ENCODE peak calls at places on chromosomes 6 and 20, in ten cellular contexts. One of them, this sample, is unnamed.

GRCh38 chr6:13916230-13916944 is 8.4 kb upstream of the RNF182 start:
- DNase-seq in ovary: no peak
- DNase-seq in endodermal cell: no peak
- DNase-seq in kidney epithelial cell: no peak
- DNase-seq in IMR-90: peak; percentile 42
- DNase-seq in esophagus squamous epithelium: no peak
- DNase-seq in CD8-positive, alpha-beta T cell: no peak
- DNase-seq in left ventricle myocardium inferior: no peak
- DNase-seq in cardiac fibroblast: peak; percentile 14
- DNase-seq in pancreas: no peak
- DNase-seq in this sample: no peak

GRCh38 chr20:41599699-41600104 is 18.5 kb downstream of the CHD6 start:
- DNase-seq in pancreas: no peak
- DNase-seq in CD8-positive, alpha-beta T cell: no peak
- DNase-seq in left ventricle myocardium inferior: no peak
- DNase-seq in ovary: no peak
- DNase-seq in cardiac fibroblast: no peak
- DNase-seq in kidney epithelial cell: no peak
- DNase-seq in esophagus squamous epithelium: no peak
- DNase-seq in IMR-90: no peak
- DNase-seq in endodermal cell: no peak
- DNase-seq in this sample: no peak

GRCh38 chr6:161393839-161394364 is 120.0 kb upstream of the AGPAT4 start:
- DNase-seq in endodermal cell: peak; percentile 60
- DNase-seq in pancreas: peak; percentile 69
- DNase-seq in esophagus squamous epithelium: peak; percentile 16
- DNase-seq in CD8-positive, alpha-beta T cell: peak; percentile 56
- DNase-seq in IMR-90: peak; percentile 90
- DNase-seq in kidney epithelial cell: peak; percentile 77
- DNase-seq in ovary: no peak
- DNase-seq in left ventricle myocardium inferior: no peak
- DNase-seq in cardiac fibroblast: peak; percentile 91
- DNase-seq in this sample: peak; percentile 77

GRCh38 chr20:62117362-62117646 is 5.0 kb upstream of the LSM14B start:
- DNase-seq in CD8-positive, alpha-beta T cell: no peak
- DNase-seq in ovary: no peak
- DNase-seq in pancreas: no peak
- DNase-seq in cardiac fibroblast: no peak
- DNase-seq in left ventricle myocardium inferior: no peak
- DNase-seq in IMR-90: no peak
- DNase-seq in esophagus squamous epithelium: no peak
- DNase-seq in endodermal cell: no peak
- DNase-seq in kidney epithelial cell: no peak
- DNase-seq in this sample: no peak

GRCh38 chr20:48823476-48823875 is 4.3 kb downstream of the PREX1 start:
- DNase-seq in ovary: no peak
- DNase-seq in CD8-positive, alpha-beta T cell: no peak
- DNase-seq in esophagus squamous epithelium: no peak
- DNase-seq in kidney epithelial cell: no peak
- DNase-seq in left ventricle myocardium inferior: no peak
- DNase-seq in endodermal cell: no peak
- DNase-seq in cardiac fibroblast: no peak
- DNase-seq in pancreas: no peak
- DNase-seq in IMR-90: no peak
- DNase-seq in this sample: no peak

GRCh38 chr20:19973920-19974620 is 43.1 kb upstream of the NAA20 start:
- DNase-seq in CD8-positive, alpha-beta T cell: no peak
- DNase-seq in cardiac fibroblast: peak; percentile 90
- DNase-seq in left ventricle myocardium inferior: peak; percentile 71
- DNase-seq in IMR-90: peak; percentile 81
- DNase-seq in ovary: peak; percentile 68
- DNase-seq in esophagus squamous epithelium: no peak
- DNase-seq in endodermal cell: no peak
- DNase-seq in pancreas: peak; percentile 68
- DNase-seq in kidney epithelial cell: peak; percentile 72
- DNase-seq in this sample: no peak

GRCh38 chr6:5303711-5304110 is 42.4 kb downstream of the FARS2 start:
- DNase-seq in cardiac fibroblast: no peak
- DNase-seq in kidney epithelial cell: no peak
- DNase-seq in ovary: no peak
- DNase-seq in CD8-positive, alpha-beta T cell: no peak
- DNase-seq in pancreas: no peak
- DNase-seq in endodermal cell: no peak
- DNase-seq in IMR-90: no peak
- DNase-seq in left ventricle myocardium inferior: no peak
- DNase-seq in esophagus squamous epithelium: no peak
- DNase-seq in this sample: no peak

GRCh38 chr6:35583893-35584688 is 71.4 kb upstream of the TULP1 start:
- DNase-seq in kidney epithelial cell: no peak
- DNase-seq in esophagus squamous epithelium: no peak
- DNase-seq in left ventricle myocardium inferior: no peak
- DNase-seq in IMR-90: peak; percentile 77
- DNase-seq in cardiac fibroblast: peak; percentile 86
- DNase-seq in endodermal cell: peak; percentile 87
- DNase-seq in pancreas: peak; percentile 69
- DNase-seq in ovary: peak; percentile 67
- DNase-seq in CD8-positive, alpha-beta T cell: peak; percentile 84
- DNase-seq in this sample: peak; percentile 72

GRCh38 chr20:59829415-59830106 is 103.9 kb downstream of the SYCP2 start:
- DNase-seq in pancreas: no peak
- DNase-seq in CD8-positive, alpha-beta T cell: no peak
- DNase-seq in IMR-90: no peak
- DNase-seq in ovary: no peak
- DNase-seq in cardiac fibroblast: no peak
- DNase-seq in left ventricle myocardium inferior: peak; percentile 12
- DNase-seq in esophagus squamous epithelium: no peak
- DNase-seq in kidney epithelial cell: no peak
- DNase-seq in endodermal cell: peak; percentile 24
- DNase-seq in this sample: no peak

GRCh38 chr6:152948150-152948768 is 34.6 kb downstream of the FBXO5 start:
- DNase-seq in endodermal cell: no peak
- DNase-seq in CD8-positive, alpha-beta T cell: no peak
- DNase-seq in IMR-90: peak; percentile 52
- DNase-seq in esophagus squamous epithelium: no peak
- DNase-seq in cardiac fibroblast: peak; percentile 66
- DNase-seq in kidney epithelial cell: no peak
- DNase-seq in left ventricle myocardium inferior: no peak
- DNase-seq in pancreas: no peak
- DNase-seq in ovary: no peak
- DNase-seq in this sample: no peak

GRCh38 chr6:46207174-46207573 is 36.4 kb upstream of the ENPP5 start:
- DNase-seq in endodermal cell: no peak
- DNase-seq in pancreas: no peak
- DNase-seq in cardiac fibroblast: no peak
- DNase-seq in ovary: no peak
- DNase-seq in esophagus squamous epithelium: no peak
- DNase-seq in kidney epithelial cell: no peak
- DNase-seq in IMR-90: no peak
- DNase-seq in left ventricle myocardium inferior: no peak
- DNase-seq in CD8-positive, alpha-beta T cell: no peak
- DNase-seq in this sample: no peak

GRCh38 chr20:25389381-25389857 is 1.2 kb downstream of the ABHD12 start:
- DNase-seq in left ventricle myocardium inferior: no peak
- DNase-seq in esophagus squamous epithelium: no peak
- DNase-seq in ovary: no peak
- DNase-seq in CD8-positive, alpha-beta T cell: no peak
- DNase-seq in cardiac fibroblast: peak; percentile 36
- DNase-seq in IMR-90: peak; percentile 57
- DNase-seq in pancreas: no peak
- DNase-seq in endodermal cell: no peak
- DNase-seq in kidney epithelial cell: no peak
- DNase-seq in this sample: no peak

GRCh38 chr20:46021361-46022359 is 7.4 kb upstream of the SLC12A5 start:
- DNase-seq in left ventricle myocardium inferior: no peak
- DNase-seq in esophagus squamous epithelium: no peak
- DNase-seq in ovary: peak; percentile 31
- DNase-seq in CD8-positive, alpha-beta T cell: peak; percentile 56
- DNase-seq in kidney epithelial cell: no peak
- DNase-seq in IMR-90: no peak
- DNase-seq in endodermal cell: peak; percentile 100
- DNase-seq in cardiac fibroblast: no peak
- DNase-seq in pancreas: peak; percentile 43
- DNase-seq in this sample: peak; percentile 69

GRCh38 chr6:149318581-149319286 is 1.2 kb downstream of the TAB2 start:
- DNase-seq in IMR-90: no peak
- DNase-seq in left ventricle myocardium inferior: no peak
- DNase-seq in kidney epithelial cell: no peak
- DNase-seq in cardiac fibroblast: no peak
- DNase-seq in ovary: no peak
- DNase-seq in pancreas: no peak
- DNase-seq in CD8-positive, alpha-beta T cell: peak; percentile 64
- DNase-seq in endodermal cell: no peak
- DNase-seq in esophagus squamous epithelium: no peak
- DNase-seq in this sample: peak; percentile 13

GRCh38 chr6:25942561-25943147 is 12.2 kb upstream of the SLC17A2 start:
- DNase-seq in pancreas: no peak
- DNase-seq in cardiac fibroblast: peak; percentile 73
- DNase-seq in IMR-90: peak; percentile 55
- DNase-seq in left ventricle myocardium inferior: no peak
- DNase-seq in kidney epithelial cell: peak; percentile 25
- DNase-seq in endodermal cell: no peak
- DNase-seq in CD8-positive, alpha-beta T cell: no peak
- DNase-seq in ovary: no peak
- DNase-seq in esophagus squamous epithelium: no peak
- DNase-seq in this sample: no peak

GRCh38 chr6:93036835-93037234 is 382.5 kb downstream of the EPHA7 start:
- DNase-seq in endodermal cell: peak; percentile 55
- DNase-seq in left ventricle myocardium inferior: no peak
- DNase-seq in pancreas: no peak
- DNase-seq in ovary: no peak
- DNase-seq in kidney epithelial cell: no peak
- DNase-seq in CD8-positive, alpha-beta T cell: no peak
- DNase-seq in cardiac fibroblast: peak; percentile 43
- DNase-seq in esophagus squamous epithelium: no peak
- DNase-seq in IMR-90: peak; percentile 1
- DNase-seq in this sample: no peak

GRCh38 chr6:82196159-82196558 is 51.4 kb downstream of the IBTK start:
- DNase-seq in IMR-90: no peak
- DNase-seq in endodermal cell: no peak
- DNase-seq in kidney epithelial cell: no peak
- DNase-seq in ovary: no peak
- DNase-seq in left ventricle myocardium inferior: no peak
- DNase-seq in CD8-positive, alpha-beta T cell: no peak
- DNase-seq in cardiac fibroblast: peak; percentile 28
- DNase-seq in pancreas: no peak
- DNase-seq in esophagus squamous epithelium: no peak
- DNase-seq in this sample: no peak

GRCh38 chr6:27679308-27679967 is 206.5 kb upstream of the ZNF184 start:
- DNase-seq in endodermal cell: peak; percentile 70
- DNase-seq in pancreas: no peak
- DNase-seq in left ventricle myocardium inferior: no peak
- DNase-seq in CD8-positive, alpha-beta T cell: no peak
- DNase-seq in kidney epithelial cell: no peak
- DNase-seq in IMR-90: no peak
- DNase-seq in ovary: no peak
- DNase-seq in esophagus squamous epithelium: no peak
- DNase-seq in cardiac fibroblast: no peak
- DNase-seq in this sample: no peak
- H3K4me3 ChIP-seq in endodermal cell: peak overlapping the region; percentile 78
- H3K4me3 ChIP-seq in pancreas: no peak overlapping the region
- H3K4me3 ChIP-seq in left ventricle myocardium inferior: no peak overlapping the region
- H3K4me3 ChIP-seq in CD8-positive, alpha-beta T cell: no peak overlapping the region
- H3K4me3 ChIP-seq in kidney epithelial cell: peak overlapping the region; percentile 13
- H3K4me3 ChIP-seq in IMR-90: peak overlapping the region; percentile 34
- H3K4me3 ChIP-seq in ovary: peak overlapping the region; percentile 14
- H3K4me3 ChIP-seq in esophagus squamous epithelium: no peak overlapping the region
- H3K4me3 ChIP-seq in cardiac fibroblast: no peak overlapping the region
- H3K4me3 ChIP-seq in this sample: no peak overlapping the region

GRCh38 chr6:32117461-32117860 is 8.3 kb upstream of the TNXB start:
- DNase-seq in cardiac fibroblast: no peak
- DNase-seq in endodermal cell: peak; percentile 67
- DNase-seq in IMR-90: no peak
- DNase-seq in left ventricle myocardium inferior: no peak
- DNase-seq in CD8-positive, alpha-beta T cell: no peak
- DNase-seq in ovary: no peak
- DNase-seq in esophagus squamous epithelium: no peak
- DNase-seq in kidney epithelial cell: no peak
- DNase-seq in pancreas: no peak
- DNase-seq in this sample: no peak

GRCh38 chr6:32114853-32115252 is 5.7 kb upstream of the TNXB start:
- DNase-seq in pancreas: no peak
- DNase-seq in esophagus squamous epithelium: no peak
- DNase-seq in cardiac fibroblast: peak; percentile 56
- DNase-seq in IMR-90: peak; percentile 73
- DNase-seq in left ventricle myocardium inferior: no peak
- DNase-seq in kidney epithelial cell: no peak
- DNase-seq in ovary: no peak
- DNase-seq in endodermal cell: no peak
- DNase-seq in CD8-positive, alpha-beta T cell: no peak
- DNase-seq in this sample: no peak

GRCh38 chr6:32115623-32116022 is 6.5 kb upstream of the TNXB start:
- DNase-seq in left ventricle myocardium inferior: no peak
- DNase-seq in cardiac fibroblast: no peak
- DNase-seq in IMR-90: no peak
- DNase-seq in kidney epithelial cell: no peak
- DNase-seq in CD8-positive, alpha-beta T cell: no peak
- DNase-seq in esophagus squamous epithelium: no peak
- DNase-seq in pancreas: no peak
- DNase-seq in endodermal cell: no peak
- DNase-seq in ovary: peak; percentile 53
- DNase-seq in this sample: no peak

GRCh38 chr6:32118782-32119628 is 9.0 kb downstream of the ATF6B start:
- DNase-seq in ovary: peak; percentile 92
- DNase-seq in CD8-positive, alpha-beta T cell: peak; percentile 80
- DNase-seq in IMR-90: peak; percentile 85
- DNase-seq in kidney epithelial cell: peak; percentile 52
- DNase-seq in endodermal cell: peak; percentile 95
- DNase-seq in esophagus squamous epithelium: peak; percentile 34
- DNase-seq in pancreas: peak; percentile 66
- DNase-seq in left ventricle myocardium inferior: peak; percentile 88
- DNase-seq in cardiac fibroblast: peak; percentile 95
- DNase-seq in this sample: peak; percentile 87

GRCh38 chr6:32116674-32117073 is 7.5 kb upstream of the TNXB start:
- DNase-seq in IMR-90: no peak
- DNase-seq in endodermal cell: peak; percentile 76
- DNase-seq in left ventricle myocardium inferior: no peak
- DNase-seq in CD8-positive, alpha-beta T cell: no peak
- DNase-seq in cardiac fibroblast: no peak
- DNase-seq in esophagus squamous epithelium: no peak
- DNase-seq in kidney epithelial cell: no peak
- DNase-seq in pancreas: no peak
- DNase-seq in ovary: no peak
- DNase-seq in this sample: no peak
- TF ChIP-seq CTCF in IMR-90: peak; percentile 49
- TF ChIP-seq CTCF in endodermal cell: peak; percentile 73
- TF ChIP-seq CTCF in left ventricle myocardium inferior: peak; percentile 53
- TF ChIP-seq CTCF in CD8-positive, alpha-beta T cell: peak; percentile 37
- TF ChIP-seq CTCF in cardiac fibroblast: peak; percentile 46
- TF ChIP-seq CTCF in esophagus squamous epithelium: peak; percentile 18
- TF ChIP-seq CTCF in kidney epithelial cell: peak; percentile 54
- TF ChIP-seq CTCF in pancreas: no peak
- TF ChIP-seq CTCF in ovary: no peak
- TF ChIP-seq CTCF in this sample: peak; percentile 34

GRCh38 chr6:7632501-7633290 is 42.7 kb downstream of the SNRNP48 start:
- DNase-seq in CD8-positive, alpha-beta T cell: no peak
- DNase-seq in left ventricle myocardium inferior: no peak
- DNase-seq in kidney epithelial cell: no peak
- DNase-seq in ovary: no peak
- DNase-seq in endodermal cell: no peak
- DNase-seq in pancreas: no peak
- DNase-seq in IMR-90: no peak
- DNase-seq in esophagus squamous epithelium: no peak
- DNase-seq in cardiac fibroblast: peak; percentile 25
- DNase-seq in this sample: no peak
- H3K4me3 ChIP-seq in CD8-positive, alpha-beta T cell: no peak overlapping the region
- H3K4me3 ChIP-seq in left ventricle myocardium inferior: no peak overlapping the region
- H3K4me3 ChIP-seq in kidney epithelial cell: no peak overlapping the region
- H3K4me3 ChIP-seq in ovary: no peak overlapping the region
- H3K4me3 ChIP-seq in endodermal cell: no peak overlapping the region
- H3K4me3 ChIP-seq in pancreas: no peak overlapping the region
- H3K4me3 ChIP-seq in IMR-90: no peak overlapping the region
- H3K4me3 ChIP-seq in esophagus squamous epithelium: no peak overlapping the region
- H3K4me3 ChIP-seq in cardiac fibroblast: no peak overlapping the region
- H3K4me3 ChIP-seq in this sample: no peak overlapping the region

GRCh38 chr6:1931817-1932216 is 313.6 kb downstream of the GMDS start:
- DNase-seq in left ventricle myocardium inferior: no peak
- DNase-seq in endodermal cell: no peak
- DNase-seq in ovary: no peak
- DNase-seq in esophagus squamous epithelium: no peak
- DNase-seq in kidney epithelial cell: no peak
- DNase-seq in CD8-positive, alpha-beta T cell: no peak
- DNase-seq in cardiac fibroblast: no peak
- DNase-seq in pancreas: no peak
- DNase-seq in IMR-90: no peak
- DNase-seq in this sample: no peak
- TF ChIP-seq CTCF in left ventricle myocardium inferior: no peak
- TF ChIP-seq CTCF in endodermal cell: no peak
- TF ChIP-seq CTCF in ovary: no peak
- TF ChIP-seq CTCF in esophagus squamous epithelium: no peak
- TF ChIP-seq CTCF in kidney epithelial cell: no peak
- TF ChIP-seq CTCF in CD8-positive, alpha-beta T cell: no peak
- TF ChIP-seq CTCF in cardiac fibroblast: no peak
- TF ChIP-seq CTCF in pancreas: no peak
- TF ChIP-seq CTCF in IMR-90: no peak
- TF ChIP-seq CTCF in this sample: no peak

This sample was measured in adrenal gland.